ENCODE peak calls at places on chromosomes 4 and X, in five cellular contexts. One of them, this sample, is unnamed.

GRCh38 chrX:43720082-43720481 is 64.0 kb downstream of the MAOA start:
- DNase-seq in epithelial cell of esophagus: no peak
- DNase-seq in Jurkat, Clone E6-1: no peak
- DNase-seq in transverse colon: no peak
- DNase-seq in heart left ventricle: no peak
- DNase-seq in this sample: no peak

GRCh38 chr4:177396352-177396751 is 45.9 kb downstream of the AGA start:
- DNase-seq in Jurkat, Clone E6-1: no peak
- DNase-seq in epithelial cell of esophagus: no peak
- DNase-seq in transverse colon: no peak
- DNase-seq in heart left ventricle: no peak
- DNase-seq in this sample: no peak

GRCh38 chr4:123587983-123588494 is 191.4 kb downstream of the SPRY1 start:
- DNase-seq in transverse colon: peak; percentile 76
- DNase-seq in Jurkat, Clone E6-1: no peak
- DNase-seq in heart left ventricle: no peak
- DNase-seq in epithelial cell of esophagus: peak; percentile 86
- DNase-seq in this sample: peak; percentile 17

GRCh38 chrX:53133400-53133799 is 39.5 kb downstream of the KANTR start:
- DNase-seq in Jurkat, Clone E6-1: no peak
- DNase-seq in transverse colon: no peak
- DNase-seq in epithelial cell of esophagus: peak; percentile 76
- DNase-seq in heart left ventricle: no peak
- DNase-seq in this sample: no peak

GRCh38 chr4:168472920-168473319 is 7.4 kb downstream of the DDX60L start:
- DNase-seq in Jurkat, Clone E6-1: no peak
- DNase-seq in heart left ventricle: no peak
- DNase-seq in transverse colon: no peak
- DNase-seq in epithelial cell of esophagus: no peak
- DNase-seq in this sample: no peak

GRCh38 chr4:183078634-183079033 is 20.4 kb upstream of the WWC2 start:
- DNase-seq in epithelial cell of esophagus: no peak
- DNase-seq in heart left ventricle: no peak
- DNase-seq in transverse colon: no peak
- DNase-seq in Jurkat, Clone E6-1: no peak
- DNase-seq in this sample: no peak

GRCh38 chr4:38562751-38563198 is 101.2 kb upstream of the KLF3 start:
- DNase-seq in transverse colon: peak; percentile 33
- DNase-seq in epithelial cell of esophagus: peak; percentile 72
- DNase-seq in heart left ventricle: peak; percentile 55
- DNase-seq in Jurkat, Clone E6-1: no peak
- DNase-seq in this sample: no peak

GRCh38 chr4:6056976-6057766 is 38.9 kb upstream of the C4orf50 start:
- DNase-seq in heart left ventricle: no peak
- DNase-seq in epithelial cell of esophagus: no peak
- DNase-seq in transverse colon: no peak
- DNase-seq in Jurkat, Clone E6-1: no peak
- DNase-seq in this sample: no peak

GRCh38 chrX:124829930-124830329 is 483.6 kb downstream of the SH2D1A start:
- DNase-seq in transverse colon: no peak
- DNase-seq in Jurkat, Clone E6-1: no peak
- DNase-seq in heart left ventricle: no peak
- DNase-seq in epithelial cell of esophagus: peak; percentile 39
- DNase-seq in this sample: no peak

GRCh38 chrX:39253551-39253950 is 452.3 kb downstream of the MID1IP1 start:
- DNase-seq in epithelial cell of esophagus: peak; percentile 69
- DNase-seq in Jurkat, Clone E6-1: no peak
- DNase-seq in transverse colon: no peak
- DNase-seq in heart left ventricle: no peak
- DNase-seq in this sample: no peak

GRCh38 chrX:30971761-30972603 is 82.9 kb upstream of the TAB3 start:
- DNase-seq in heart left ventricle: peak; percentile 15
- DNase-seq in epithelial cell of esophagus: peak; percentile 44
- DNase-seq in transverse colon: peak; percentile 17
- DNase-seq in Jurkat, Clone E6-1: no peak
- DNase-seq in this sample: no peak

GRCh38 chr4:128386761-128387599 is 99.4 kb upstream of the PGRMC2 start:
- DNase-seq in heart left ventricle: peak; percentile 83
- DNase-seq in Jurkat, Clone E6-1: no peak
- DNase-seq in transverse colon: peak; percentile 79
- DNase-seq in epithelial cell of esophagus: peak; percentile 87
- DNase-seq in this sample: peak; percentile 97

GRCh38 chr4:40514409-40515025 is 115.1 kb downstream of the RBM47 start:
- DNase-seq in epithelial cell of esophagus: peak; percentile 73
- DNase-seq in Jurkat, Clone E6-1: no peak
- DNase-seq in heart left ventricle: no peak
- DNase-seq in transverse colon: peak; percentile 87
- DNase-seq in this sample: no peak
- H3K4me3 ChIP-seq in epithelial cell of esophagus: peak overlapping the region; percentile 34
- H3K4me3 ChIP-seq in Jurkat, Clone E6-1: no peak overlapping the region
- H3K4me3 ChIP-seq in heart left ventricle: no peak overlapping the region
- H3K4me3 ChIP-seq in transverse colon: peak overlapping the region; percentile 50
- H3K4me3 ChIP-seq in this sample: no peak overlapping the region

DNA sequence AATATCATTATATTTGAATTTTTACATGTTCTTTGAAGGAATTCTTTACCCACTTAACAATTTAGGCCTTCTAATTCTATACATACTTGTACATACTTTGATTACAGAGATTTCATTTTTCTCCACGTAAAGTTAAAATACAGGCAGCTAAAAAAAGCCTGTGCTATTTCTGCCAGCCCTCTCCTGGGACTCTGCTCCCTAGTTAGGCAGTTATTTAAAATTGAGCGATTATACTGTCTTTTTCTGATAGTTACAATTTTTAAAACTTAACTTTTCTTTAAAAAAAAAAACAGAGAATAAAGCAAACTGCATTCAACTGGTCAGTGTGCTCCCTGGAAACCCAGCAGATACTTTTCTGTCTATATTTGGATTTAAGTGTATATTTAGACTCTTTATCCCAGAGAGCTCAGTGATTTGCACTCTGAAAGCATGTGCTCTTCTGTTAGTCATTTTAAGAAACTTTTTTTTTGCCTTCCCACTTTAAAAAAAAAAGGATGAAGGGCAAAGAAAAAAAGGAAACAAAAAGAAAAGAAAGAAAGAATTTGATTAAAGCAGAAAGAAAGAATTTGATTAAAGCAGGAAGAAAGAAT is 18.1 kb upstream of the FAM241A start:
- DNase-seq in epithelial cell of esophagus: no peak
- DNase-seq in heart left ventricle: no peak
- DNase-seq in transverse colon: no peak
- DNase-seq in Jurkat, Clone E6-1: no peak
- DNase-seq in this sample: no peak
- H3K4me3 ChIP-seq in epithelial cell of esophagus: no peak overlapping the region
- H3K4me3 ChIP-seq in heart left ventricle: no peak overlapping the region
- H3K4me3 ChIP-seq in transverse colon: no peak overlapping the region
- H3K4me3 ChIP-seq in Jurkat, Clone E6-1: no peak overlapping the region
- H3K4me3 ChIP-seq in this sample: no peak overlapping the region

GRCh38 chrX:47196098-47196497 is 2.5 kb downstream of the UBA1 start:
- DNase-seq in epithelial cell of esophagus: no peak
- DNase-seq in transverse colon: no peak
- DNase-seq in heart left ventricle: no peak
- DNase-seq in Jurkat, Clone E6-1: no peak
- DNase-seq in this sample: no peak
- H3K4me3 ChIP-seq in epithelial cell of esophagus: peak overlapping the region; percentile 3
- H3K4me3 ChIP-seq in transverse colon: no peak overlapping the region
- H3K4me3 ChIP-seq in heart left ventricle: no peak overlapping the region
- H3K4me3 ChIP-seq in Jurkat, Clone E6-1: no peak overlapping the region
- H3K4me3 ChIP-seq in this sample: peak overlapping the region; percentile 11

DNA sequence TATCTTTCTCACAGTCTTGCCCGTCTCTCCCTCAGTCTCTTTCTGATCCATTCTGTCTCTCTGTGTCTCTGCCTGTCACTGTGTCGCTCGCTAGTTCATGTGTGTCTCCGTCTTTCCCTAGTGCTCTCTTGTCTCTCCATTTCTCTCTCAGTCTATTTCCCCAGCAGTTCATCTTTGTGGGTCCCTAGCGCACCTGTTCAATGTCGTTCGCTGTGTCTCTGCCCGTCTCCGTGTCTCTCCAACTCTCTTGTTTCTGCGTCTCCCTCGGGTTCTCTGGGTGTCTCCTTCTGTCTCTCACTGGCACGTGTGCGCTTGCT is 1.5 kb downstream of the GPR101 start:
- DNase-seq in heart left ventricle: no peak
- DNase-seq in transverse colon: no peak
- DNase-seq in epithelial cell of esophagus: no peak
- DNase-seq in Jurkat, Clone E6-1: no peak
- DNase-seq in this sample: no peak
- H3K4me3 ChIP-seq in heart left ventricle: peak overlapping the region; percentile 19
- H3K4me3 ChIP-seq in transverse colon: peak overlapping the region; percentile 8
- H3K4me3 ChIP-seq in epithelial cell of esophagus: peak overlapping the region; percentile 36
- H3K4me3 ChIP-seq in Jurkat, Clone E6-1: peak overlapping the region; percentile 59
- H3K4me3 ChIP-seq in this sample: peak overlapping the region; percentile 41

GRCh38 chr4:140162596-140162995 is 8.6 kb upstream of the MAML3 start:
- DNase-seq in transverse colon: no peak
- DNase-seq in Jurkat, Clone E6-1: no peak
- DNase-seq in epithelial cell of esophagus: no peak
- DNase-seq in heart left ventricle: no peak
- DNase-seq in this sample: no peak
- H3K4me3 ChIP-seq in transverse colon: no peak overlapping the region
- H3K4me3 ChIP-seq in Jurkat, Clone E6-1: no peak overlapping the region
- H3K4me3 ChIP-seq in epithelial cell of esophagus: no peak overlapping the region
- H3K4me3 ChIP-seq in heart left ventricle: no peak overlapping the region
- H3K4me3 ChIP-seq in this sample: no peak overlapping the region

GRCh38 chrX:155070663-155070974 is 317 bp downstream of the CMC4 start:
- DNase-seq in heart left ventricle: peak; percentile 19
- DNase-seq in Jurkat, Clone E6-1: no peak
- DNase-seq in epithelial cell of esophagus: no peak
- DNase-seq in transverse colon: no peak
- DNase-seq in this sample: no peak

GRCh38 chrX:155068165-155068564 is 2.8 kb downstream of the CMC4 start:
- DNase-seq in epithelial cell of esophagus: peak; percentile 24
- DNase-seq in Jurkat, Clone E6-1: no peak
- DNase-seq in transverse colon: no peak
- DNase-seq in heart left ventricle: no peak
- DNase-seq in this sample: peak; percentile 46

GRCh38 chrX:155070975-155071693 is at the start of the genes BRCC3, CMC4 and MTCP1:
- DNase-seq in heart left ventricle: peak; percentile 81
- DNase-seq in Jurkat, Clone E6-1: peak; percentile 67
- DNase-seq in epithelial cell of esophagus: peak; percentile 81
- DNase-seq in transverse colon: peak; percentile 85
- DNase-seq in this sample: peak; percentile 40

GRCh38 chrX:155070038-155070437 is 898 bp downstream of the CMC4 start:
- DNase-seq in heart left ventricle: no peak
- DNase-seq in transverse colon: no peak
- DNase-seq in Jurkat, Clone E6-1: no peak
- DNase-seq in epithelial cell of esophagus: no peak
- DNase-seq in this sample: no peak

GRCh38 chrX:155069414-155069813 is 1.5 kb downstream of the CMC4 start:
- DNase-seq in heart left ventricle: no peak
- DNase-seq in Jurkat, Clone E6-1: no peak
- DNase-seq in epithelial cell of esophagus: no peak
- DNase-seq in transverse colon: no peak
- DNase-seq in this sample: no peak
- H3K4me3 ChIP-seq in heart left ventricle: peak overlapping the region; percentile 71
- H3K4me3 ChIP-seq in Jurkat, Clone E6-1: no peak overlapping the region
- H3K4me3 ChIP-seq in epithelial cell of esophagus: peak overlapping the region; percentile 63
- H3K4me3 ChIP-seq in transverse colon: no peak overlapping the region
- H3K4me3 ChIP-seq in this sample: peak overlapping the region; percentile 62

GRCh38 chr4:100184787-100185186 is 5.5 kb downstream of the DDIT4L start:
- DNase-seq in heart left ventricle: no peak
- DNase-seq in Jurkat, Clone E6-1: no peak
- DNase-seq in transverse colon: no peak
- DNase-seq in epithelial cell of esophagus: no peak
- DNase-seq in this sample: no peak

GRCh38 chr4:100189820-100190642 is at the start of gene DDIT4L:
- DNase-seq in Jurkat, Clone E6-1: no peak
- DNase-seq in transverse colon: peak; percentile 29
- DNase-seq in heart left ventricle: no peak
- DNase-seq in epithelial cell of esophagus: peak; percentile 30
- DNase-seq in this sample: no peak

GRCh38 chr4:100187781-100188180 is 2.5 kb downstream of the DDIT4L start:
- DNase-seq in heart left ventricle: no peak
- DNase-seq in epithelial cell of esophagus: no peak
- DNase-seq in transverse colon: no peak
- DNase-seq in Jurkat, Clone E6-1: no peak
- DNase-seq in this sample: no peak

GRCh38 chr4:100190643-100191600 is 654 bp upstream of the DDIT4L start:
- DNase-seq in epithelial cell of esophagus: peak; percentile 53
- DNase-seq in Jurkat, Clone E6-1: no peak
- DNase-seq in transverse colon: no peak
- DNase-seq in heart left ventricle: no peak
- DNase-seq in this sample: peak; percentile 27

DNA sequence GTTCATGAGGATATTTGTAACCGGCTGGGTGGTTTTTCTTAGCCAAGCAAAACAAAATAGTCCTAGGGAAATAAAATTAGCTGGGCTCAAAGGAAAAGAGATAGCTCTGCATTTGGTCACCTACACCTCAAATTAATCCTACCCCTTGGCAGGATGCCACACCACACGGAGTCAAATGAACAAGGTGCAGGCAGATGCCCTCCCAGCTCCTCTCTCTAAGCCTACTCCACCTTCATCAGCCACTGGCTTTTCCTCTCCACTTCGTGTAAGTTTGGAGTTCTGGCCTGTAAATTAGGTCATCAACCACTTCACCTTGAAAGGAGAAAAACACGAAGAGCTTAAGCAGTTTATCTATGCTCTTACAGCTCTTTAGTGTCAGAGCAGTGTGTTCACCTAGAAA is 1.4 kb downstream of the DDIT4L start:
- DNase-seq in epithelial cell of esophagus: peak; percentile 18
- DNase-seq in heart left ventricle: no peak
- DNase-seq in transverse colon: no peak
- DNase-seq in Jurkat, Clone E6-1: no peak
- DNase-seq in this sample: no peak
- H3K4me3 ChIP-seq in epithelial cell of esophagus: no peak overlapping the region
- H3K4me3 ChIP-seq in heart left ventricle: peak overlapping the region; percentile 64
- H3K4me3 ChIP-seq in transverse colon: no peak overlapping the region
- H3K4me3 ChIP-seq in Jurkat, Clone E6-1: no peak overlapping the region
- H3K4me3 ChIP-seq in this sample: no peak overlapping the region